ENCODE peak calls at places on chromosomes 2 and 18, in five cellular contexts. M is heart right ventricle, O is heart left ventricle, R is SK-N-SH, I is lower lobe of right lung. G is an unnamed sample.

GRCh38 chr2:79630060-79630459 is 117.2 kb downstream of the CTNNA2 start:
- DNase-seq in M (no peak), O (no peak), R (no peak), I (no peak), G (no peak)

GRCh38 chr2:165795011-165795410 is 964 bp upstream of the GALNT3 start:
- DNase-seq in O (no peak), M (no peak), I (no peak), R (no peak), G (no peak)

GRCh38 chr2:228688007-228688645 is 506.6 kb upstream of the SPHKAP start:
- DNase-seq in I (no peak), O (no peak), R (no peak), M (no peak), G (no peak)

GRCh38 chr2:24454258-24454657 is 36.8 kb upstream of the NCOA1 start:
- DNase-seq in M (no peak), O (no peak), I (no peak), R (no peak), G (peak; percentile 18)

GRCh38 chr2:73926493-73927327 is at the start of gene DGUOK:
- DNase-seq in R (peak; percentile 92), M (peak; percentile 93), I (peak; percentile 99), O (peak; percentile 98), G (peak; percentile 98)

GRCh38 chr18:68660355-68661183 is 54.3 kb downstream of the TMX3 start:
- DNase-seq in M (no peak), R (peak; percentile 14), I (no peak), O (no peak), G (no peak)

GRCh38 chr2:723761-724160 is 46.6 kb upstream of the TMEM18 start:
- DNase-seq in R (no peak), M (no peak), O (no peak), I (no peak), G (no peak)

GRCh38 chr18:28735731-28736130 is 558.8 kb upstream of the CDH2 start:
- DNase-seq in O (no peak), R (peak; percentile 9), M (no peak), I (no peak), G (no peak)

GRCh38 chr2:45510701-45511420 is 100.2 kb downstream of the SRBD1 start:
- DNase-seq in I (no peak), O (no peak), R (no peak), M (no peak), G (no peak)

GRCh38 chr18:4125939-4126250 is 329.2 kb downstream of the DLGAP1 start:
- DNase-seq in I (no peak), O (no peak), R (no peak), M (no peak), G (no peak)

GRCh38 chr2:64796926-64797325 is 143.2 kb upstream of the SERTAD2 start:
- DNase-seq in M (no peak), O (no peak), R (no peak), I (no peak), G (no peak)

GRCh38 chr2:185188656-185189055 is 549.9 kb upstream of the FSIP2 start:
- DNase-seq in M (no peak), O (no peak), I (no peak), R (no peak), G (no peak)

GRCh38 chr2:102131564-102131963 is 11.0 kb upstream of the IL1R1 start:
- DNase-seq in R (no peak), M (no peak), I (no peak), O (no peak), G (no peak)

GRCh38 chr18:63831080-63831788 is 56.0 kb downstream of the SERPINB7 start:
- DNase-seq in O (no peak), M (no peak), R (no peak), I (no peak), G (peak; percentile 45)

GRCh38 chr18:63132819-63133200 is 186.8 kb downstream of the BCL2 start:
- DNase-seq in I (no peak), M (no peak), R (no peak), O (no peak), G (no peak)

GRCh38 chr2:216661639-216662375 is 28.6 kb downstream of the IGFBP2 start:
- DNase-seq in I (no peak), R (peak; percentile 49), M (no peak), O (no peak), G (no peak)

GRCh38 chr2:109644571-109645275 is 30.6 kb downstream of the SOWAHC start:
- DNase-seq in M (peak; percentile 17), O (no peak), I (peak; percentile 60), R (peak; percentile 34), G (no peak)

GRCh38 chr2:58289029-58289428 is 47.9 kb upstream of the FANCL start:
- DNase-seq in I (no peak), M (no peak), R (no peak), O (no peak), G (no peak)

GRCh38 chr2:147439986-147440385 is 404.8 kb upstream of the ACVR2A start:
- DNase-seq in O (no peak), I (no peak), M (no peak), R (no peak), G (no peak)

GRCh38 chr2:97699765-97700444 is 13.5 kb upstream of the ZAP70 start:
- DNase-seq in M (no peak), I (no peak), O (peak; percentile 56), R (peak; percentile 69), G (peak; percentile 56)

GRCh38 chr2:37230581-37230980 is 815 bp downstream of the CEBPZ start:
- DNase-seq in M (no peak), R (peak; percentile 36), I (no peak), O (no peak), G (no peak)

GRCh38 chr2:230925443-230925878 is 419 bp upstream of the GPR55 start:
- DNase-seq in O (no peak), M (no peak), R (no peak), I (no peak), G (no peak)

GRCh38 chr2:49903471-49903870 is 749.2 kb upstream of the FSHR start:
- DNase-seq in M (no peak), R (no peak), I (no peak), O (no peak), G (no peak)

DNA sequence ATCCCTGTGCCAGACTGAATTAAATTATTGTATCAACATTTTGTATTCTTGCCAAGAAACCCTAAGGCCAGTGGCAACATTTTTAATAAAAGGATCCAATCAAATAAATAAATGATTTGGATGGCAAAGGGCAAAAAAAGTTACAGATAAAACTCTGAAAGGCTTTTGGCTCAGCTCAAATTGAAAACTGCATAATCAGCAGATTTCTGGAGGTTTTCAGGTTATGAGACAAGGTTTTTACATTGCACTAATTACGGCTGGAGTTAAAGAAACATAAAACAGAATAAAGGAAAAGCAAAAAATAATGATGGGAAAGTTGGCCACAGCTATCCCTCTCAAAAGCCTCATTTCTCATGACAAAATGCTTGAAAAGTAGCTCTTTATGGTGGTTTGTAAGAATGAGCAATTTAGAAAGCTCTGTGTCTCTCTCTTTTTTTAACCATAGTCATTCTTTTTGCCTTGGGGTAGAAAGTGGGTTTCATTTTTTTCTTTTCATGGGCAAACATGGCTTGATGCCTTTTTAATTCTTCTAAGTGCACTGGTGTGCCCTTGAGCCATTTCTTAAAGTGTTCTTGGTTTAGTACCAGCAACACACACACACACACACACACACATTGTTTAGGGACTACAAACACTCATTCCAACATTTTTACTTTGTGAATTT is 747.0 kb upstream of the FSHR start:
- DNase-seq in R (no peak), M (no peak), O (no peak), I (no peak), G (no peak)
- H3K27ac ChIP-seq in R (no peak overlapping the region), M (no peak overlapping the region), O (no peak overlapping the region), I (no peak overlapping the region), G (no peak overlapping the region)

DNA sequence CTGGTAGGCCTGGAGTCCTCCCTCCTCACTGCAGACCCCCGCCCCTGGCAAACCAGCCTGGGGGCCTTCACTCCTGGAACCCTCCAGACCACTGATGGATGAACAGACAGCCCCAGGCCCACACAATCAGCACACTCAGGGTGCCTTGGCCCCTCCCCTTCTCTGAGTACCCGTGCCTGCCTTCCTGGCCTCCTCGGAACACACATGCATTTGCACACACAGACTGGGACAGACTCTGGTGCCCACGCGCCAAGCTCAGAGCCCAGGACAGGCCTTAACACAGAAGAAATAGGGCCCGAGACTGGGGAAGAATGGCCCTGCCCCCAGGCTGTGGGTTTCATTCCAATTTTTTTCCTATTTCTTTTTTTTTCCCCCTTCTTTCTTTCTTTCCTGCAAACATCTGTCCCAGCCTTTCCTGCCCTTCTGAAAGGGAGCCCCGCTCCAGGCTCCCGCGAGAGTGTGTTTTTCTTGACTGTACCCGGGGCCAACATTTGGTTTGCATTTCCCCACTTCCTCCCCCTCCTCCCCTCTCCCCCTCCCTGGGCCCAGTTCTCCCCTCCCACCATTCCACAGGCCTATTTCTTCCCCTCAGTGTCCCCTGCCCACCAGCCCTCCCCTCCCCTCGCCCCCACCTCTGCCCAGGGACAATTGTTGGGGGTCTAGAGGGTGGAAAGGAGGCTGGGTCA is 613 bp upstream of the TNS1 start:
- DNase-seq in M (no peak), O (peak; percentile 71), R (peak; percentile 88), I (no peak), G (no peak)
- H3K4me1 ChIP-seq in M (peaks cover 23% of the 10 kb centered on the region), O (peaks cover 33% of the 10 kb centered on the region), R (peaks cover 66% of the 10 kb centered on the region), I (peaks cover 26% of the 10 kb centered on the region), G (peaks cover 55% of the 10 kb centered on the region)

GRCh38 chr2:28326873-28327495 is 65.7 kb upstream of the FOSL2 start:
- DNase-seq in M (peak; percentile 43), O (no peak), I (no peak), R (no peak), G (no peak)
- H3K27ac ChIP-seq in M (no peak overlapping the region), O (no peak overlapping the region), I (no peak overlapping the region), R (no peak overlapping the region), G (no peak overlapping the region)

DNA sequence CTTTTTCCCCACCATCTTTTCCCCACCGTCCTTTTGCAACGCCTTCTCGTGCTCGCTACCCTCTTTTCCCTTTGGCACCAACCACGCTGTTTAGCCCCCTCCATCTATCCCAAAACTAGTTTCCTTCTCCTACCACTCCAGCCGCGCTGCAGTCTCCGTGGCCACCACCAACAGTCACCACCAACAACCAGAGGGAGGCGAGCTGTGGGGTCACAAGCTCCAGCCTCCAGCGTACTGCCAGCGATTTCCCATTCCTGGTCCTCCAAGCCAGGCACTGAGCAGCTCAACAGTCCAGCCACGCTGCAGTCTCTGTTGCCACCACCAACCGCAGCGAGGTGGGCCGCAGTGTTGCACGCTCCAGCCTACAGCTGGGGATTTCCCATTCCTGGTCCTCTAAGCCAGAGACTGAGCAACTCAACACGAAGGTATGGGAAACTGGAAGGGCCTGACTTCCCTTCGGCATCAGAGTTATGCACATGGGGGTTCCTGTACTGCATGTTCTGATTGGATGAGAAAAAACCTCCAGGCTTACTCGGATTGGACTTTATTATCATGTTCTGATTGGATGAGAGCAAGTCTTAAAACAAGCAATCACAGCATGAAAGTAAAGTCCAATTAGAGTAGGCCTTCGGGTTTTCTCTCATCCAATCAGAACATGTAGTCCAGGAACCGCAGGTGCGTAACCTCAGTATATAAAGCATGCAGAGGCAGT is 42.3 kb upstream of the IMP4 start:
- DNase-seq in I (no peak), O (no peak), R (no peak), M (no peak), G (no peak)
- H3K4me1 ChIP-seq in I (no peaks in the 10 kb centered on the region), O (no peaks in the 10 kb centered on the region), R (no peaks in the 10 kb centered on the region), M (no peaks in the 10 kb centered on the region), G (no peaks in the 10 kb centered on the region)